ENCODE peak calls at places on chromosome 7, in five cellular contexts. P, H, C, J and K are unnamed samples.

GRCh38 chr7:27899601-27900000 is 159.6 kb downstream of the TAX1BP1 start:
- DNase-seq in P (no peak), H (no peak), C (peak), J (no peak), K (no peak)

GRCh38 chr7:74236284-74236683 is 17.9 kb downstream of the RFC2 start:
- DNase-seq in P (no peak), H (no peak), C (no peak), J (no peak), K (peak)

GRCh38 chr7:42869131-42870020 is 42.5 kb downstream of the C7orf25 start:
- DNase-seq in P (no peak), H (no peak), C (peak), J (no peak), K (peak)

GRCh38 chr7:56007891-56008290 is 43.4 kb downstream of the PSPH start:
- DNase-seq in P (no peak), H (no peak), C (no peak), J (no peak), K (no peak)

GRCh38 chr7:10655031-10655430 is 318.6 kb upstream of the PHF14 start:
- DNase-seq in P (no peak), H (no peak), C (no peak), J (no peak), K (no peak)

GRCh38 chr7:127741764-127742375 is 89.9 kb downstream of the SND1 start:
- DNase-seq in P (no peak), H (no peak), C (no peak), J (no peak), K (no peak)

GRCh38 chr7:72540106-72540611 is 128.0 kb upstream of the CALN1 start:
- DNase-seq in P (no peak), H (no peak), C (no peak), J (no peak), K (no peak)

GRCh38 chr7:96300487-96300886 is 21.4 kb downstream of the SLC25A13 start:
- DNase-seq in P (no peak), H (no peak), C (no peak), J (no peak), K (peak)

GRCh38 chr7:157020514-157021070 is 10.1 kb upstream of the MNX1 start:
- DNase-seq in P (no peak), H (peak), C (no peak), J (no peak), K (no peak)

GRCh38 chr7:36863901-36864701 is 139.8 kb upstream of the AOAH start:
- DNase-seq in P (no peak), H (no peak), C (peak), J (no peak), K (no peak)

GRCh38 chr7:28356619-28357018 is 55.7 kb upstream of the CREB5 start:
- DNase-seq in P (no peak), H (no peak), C (no peak), J (no peak), K (no peak)

GRCh38 chr7:157643525-157643970 is 306.7 kb downstream of the DNAJB6 start:
- DNase-seq in P (no peak), H (peak), C (no peak), J (no peak), K (no peak)

GRCh38 chr7:157540606-157541294 is 203.9 kb downstream of the DNAJB6 start:
- DNase-seq in P (no peak), H (peak), C (no peak), J (no peak), K (no peak)

GRCh38 chr7:90833443-90833842 is 237.3 kb downstream of the CDK14 start:
- DNase-seq in P (no peak), H (no peak), C (no peak), J (no peak), K (no peak)

GRCh38 chr7:131603932-131604331 is 47.5 kb upstream of the PODXL start:
- DNase-seq in P (no peak), H (no peak), C (no peak), J (no peak), K (no peak)

GRCh38 chr7:1466524-1467271 is 7.4 kb upstream of the MICALL2 start:
- DNase-seq in P (no peak), H (no peak), C (no peak), J (peak), K (peak)

GRCh38 chr7:43077732-43078391 is 34.6 kb upstream of the HECW1 start:
- DNase-seq in P (no peak), H (no peak), C (no peak), J (no peak), K (peak)

GRCh38 chr7:132232394-132232793 is 343.9 kb downstream of the PLXNA4 start:
- DNase-seq in P (no peak), H (no peak), C (no peak), J (no peak), K (no peak)

GRCh38 chr7:150954986-150955518 is 23.1 kb downstream of the KCNH2 start:
- DNase-seq in P (no peak), H (no peak), C (no peak), J (no peak), K (no peak)

GRCh38 chr7:78326870-78327269 is 528.3 kb downstream of the PHTF2 start:
- DNase-seq in P (peak), H (no peak), C (no peak), J (no peak), K (no peak)

GRCh38 chr7:36016648-36017047 is 136.4 kb upstream of the EEPD1 start:
- DNase-seq in P (no peak), H (no peak), C (no peak), J (no peak), K (no peak)

GRCh38 chr7:37201003-37201875 is 247.4 kb downstream of the ELMO1 start:
- DNase-seq in P (peak), H (peak), C (peak), J (peak), K (peak)

GRCh38 chr7:122100021-122100420 is 44.0 kb downstream of the AASS start:
- DNase-seq in P (no peak), H (no peak), C (peak), J (no peak), K (no peak)

GRCh38 chr7:44797329-44798258 is 1.1 kb downstream of the PPIA start:
- DNase-seq in P (peak), H (peak), C (peak), J (peak), K (peak)

GRCh38 chr7:44796034-44796503 is 412 bp upstream of the PPIA start:
- DNase-seq in P (no peak), H (no peak), C (peak), J (no peak), K (peak)

GRCh38 chr7:44796504-44797328 is at the start of gene PPIA:
- DNase-seq in P (peak), H (peak), C (peak), J (peak), K (peak)

GRCh38 chr7:44791278-44792219 is 4.9 kb upstream of the PPIA start:
- DNase-seq in P (no peak), H (no peak), C (peak), J (no peak), K (peak)

GRCh38 chr7:44793919-44794715 is 2.4 kb upstream of the PPIA start:
- DNase-seq in P (no peak), H (no peak), C (no peak), J (no peak), K (peak)
- TF ChIP-seq CTCF in P (no peak), H (no peak), C (no peak), J (no peak), K (no peak)

DNA sequence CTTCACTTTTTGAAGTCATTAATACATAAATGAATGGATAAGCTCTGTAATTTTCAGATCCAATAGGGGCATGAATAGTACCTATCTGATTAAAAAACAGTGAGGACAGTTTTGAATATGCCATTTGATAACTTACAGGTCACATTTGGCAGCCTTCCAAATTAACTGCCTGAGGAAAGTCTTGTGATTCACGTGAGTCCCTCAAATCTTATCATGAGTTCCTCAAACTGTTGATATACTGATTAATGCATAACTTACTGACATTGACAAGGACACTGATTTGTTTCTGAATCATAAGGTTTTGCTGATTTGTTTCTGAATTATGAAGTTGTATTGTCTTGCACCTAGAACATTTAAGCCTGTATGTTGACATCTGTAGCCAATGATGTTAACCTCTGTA is 55.1 kb downstream of the ANKMY2 start:
- DNase-seq in P (no peak), H (no peak), C (peak), J (no peak), K (no peak)
- H3K4me3 ChIP-seq in P (no peak), H (no peak), C (no peak), J (no peak), K (no peak)

DNA sequence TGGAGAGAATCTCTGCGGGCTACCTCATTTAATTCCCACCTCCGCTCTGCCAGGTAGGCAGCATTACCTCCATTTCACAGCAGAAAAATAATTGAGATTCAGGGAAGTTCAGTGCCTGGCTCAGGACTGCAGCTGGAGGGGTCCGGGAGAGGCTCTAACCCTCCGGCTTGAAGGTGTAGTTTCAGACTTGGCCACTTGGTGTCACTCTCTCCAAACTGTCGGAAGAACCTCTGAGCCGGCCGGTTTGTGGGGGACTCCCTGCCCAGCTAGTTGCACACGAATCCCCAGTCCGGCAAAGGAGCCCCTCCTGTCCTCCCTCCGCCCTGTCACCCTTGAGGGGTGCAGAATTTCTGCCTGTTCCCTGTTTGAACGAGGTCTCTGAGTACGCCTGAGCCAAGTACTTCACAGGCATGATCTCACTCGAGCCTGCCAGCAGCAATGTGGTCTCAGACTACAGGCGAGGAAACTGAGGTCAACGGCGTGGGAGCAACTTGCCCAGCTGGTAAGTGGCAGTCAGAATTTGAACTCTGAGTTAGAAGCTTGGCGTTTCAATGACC is 144.7 kb upstream of the ZNF716 start:
- DNase-seq in P (no peak), H (no peak), C (no peak), J (no peak), K (no peak)
- TF ChIP-seq CTCF in P (no peak), H (no peak), C (no peak), J (no peak), K (peak)

GRCh38 chr7:44145419-44145968 is 4.4 kb upstream of the MYL7 start:
- DNase-seq in P (no peak), H (peak), C (peak), J (peak), K (no peak)
- H3K4me3 ChIP-seq in P (peak), H (peak), C (peak), J (peak), K (peak)

GRCh38 chr7:116173051-116174028 is 37.0 kb upstream of the TES start:
- DNase-seq in P (no peak), H (no peak), C (peak), J (no peak), K (peak)
- TF ChIP-seq CTCF in P (peak), H (peak), C (peak), J (no peak), K (peak)

GRCh38 chr7:54183055-54183454 is 359.1 kb upstream of the VSTM2A start:
- DNase-seq in P (no peak), H (no peak), C (no peak), J (no peak), K (no peak)

GRCh38 chr7:54187886-54188518 is 354.2 kb upstream of the VSTM2A start:
- DNase-seq in P (no peak), H (no peak), C (no peak), J (no peak), K (no peak)

GRCh38 chr7:54189330-54189729 is 352.8 kb upstream of the VSTM2A start:
- DNase-seq in P (no peak), H (no peak), C (no peak), J (no peak), K (no peak)

DNA sequence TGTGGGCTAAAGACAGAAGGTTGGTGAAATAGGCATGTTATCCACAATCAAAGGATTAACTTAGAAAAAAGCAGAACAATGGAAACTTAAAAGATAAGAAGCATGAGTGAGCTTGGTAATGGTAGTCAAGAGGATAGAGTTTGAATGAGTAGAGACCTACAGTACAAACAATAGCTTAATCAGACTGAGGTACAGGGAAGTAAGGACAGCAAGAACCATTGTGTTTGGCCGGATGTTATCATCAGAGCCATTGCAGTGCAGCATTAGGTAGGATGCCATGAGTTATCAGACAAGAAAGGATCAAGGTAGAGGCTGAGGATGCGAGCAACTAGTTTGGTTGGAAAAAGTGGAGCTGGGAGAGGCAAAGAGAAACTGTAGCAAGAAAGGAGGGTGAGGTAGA is 353.3 kb upstream of the VSTM2A start:
- DNase-seq in P (no peak), H (no peak), C (no peak), J (no peak), K (no peak)
- H3K4me3 ChIP-seq in P (no peak), H (no peak), C (no peak), J (no peak), K (no peak)

GRCh38 chr7:139361523-139361922 is 1.8 kb downstream of the LUC7L2 start:
- DNase-seq in P (no peak), H (no peak), C (no peak), J (no peak), K (peak)

GRCh38 chr7:139360210-139360947 is 685 bp downstream of the LUC7L2 start:
- DNase-seq in P (peak), H (peak), C (peak), J (peak), K (peak)

GRCh38 chr7:139360948-139361307 is 1.2 kb downstream of the LUC7L2 start:
- DNase-seq in P (no peak), H (no peak), C (no peak), J (no peak), K (no peak)

GRCh38 chr7:139359366-139360209 is at the start of gene LUC7L2:
- DNase-seq in P (peak), H (peak), C (peak), J (peak), K (peak)

DNA sequence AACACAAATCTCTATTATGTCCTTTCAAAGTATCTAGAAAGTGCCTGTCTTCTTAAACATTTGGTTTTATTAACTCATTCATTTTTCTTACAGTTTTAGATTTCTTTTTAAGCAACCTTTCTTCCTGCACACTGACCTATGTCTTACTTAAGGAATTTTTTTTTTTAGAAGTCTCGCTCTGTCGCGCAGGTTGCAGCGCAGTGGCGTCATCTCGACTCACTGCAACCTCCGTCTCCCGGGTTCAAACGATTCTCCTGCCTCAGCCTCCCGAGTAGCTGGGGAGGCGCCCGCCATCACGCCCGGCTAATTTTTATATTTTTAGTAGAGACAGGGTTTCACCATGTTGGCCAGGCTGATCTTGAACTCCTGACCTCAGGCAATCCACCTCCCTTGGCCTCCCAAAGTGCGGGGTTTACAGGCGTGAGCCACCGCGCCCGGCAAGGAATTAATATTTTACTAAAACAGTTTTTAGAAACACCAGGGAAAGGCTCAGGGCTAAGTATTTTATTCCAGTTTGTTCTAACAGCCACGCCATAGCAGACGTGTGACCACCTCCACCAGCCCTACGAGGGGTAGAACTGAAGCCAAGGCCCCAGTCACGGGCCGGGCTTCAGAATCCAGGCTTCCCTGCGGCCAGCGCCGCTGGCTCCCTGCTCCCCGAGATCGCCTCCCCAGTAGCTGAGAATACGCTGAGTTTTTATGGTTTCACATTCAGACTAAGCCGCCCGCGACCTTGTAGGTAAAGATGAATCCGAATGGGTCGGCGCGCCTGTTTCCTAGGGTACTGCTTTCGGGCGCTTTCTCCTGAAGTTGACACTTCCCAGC is 941 bp upstream of the LUC7L2 start:
- DNase-seq in P (no peak), H (no peak), C (peak), J (no peak), K (peak)
- TF ChIP-seq CTCF in P (no peak), H (no peak), C (no peak), J (no peak), K (no peak)

GRCh38 chr7:32587431-32587948 is 92.2 kb downstream of the AVL9 start:
- DNase-seq in P (peak), H (no peak), C (peak), J (peak), K (peak)
- H3K4me3 ChIP-seq in P (no peak), H (no peak), C (no peak), J (no peak), K (no peak)

DNA sequence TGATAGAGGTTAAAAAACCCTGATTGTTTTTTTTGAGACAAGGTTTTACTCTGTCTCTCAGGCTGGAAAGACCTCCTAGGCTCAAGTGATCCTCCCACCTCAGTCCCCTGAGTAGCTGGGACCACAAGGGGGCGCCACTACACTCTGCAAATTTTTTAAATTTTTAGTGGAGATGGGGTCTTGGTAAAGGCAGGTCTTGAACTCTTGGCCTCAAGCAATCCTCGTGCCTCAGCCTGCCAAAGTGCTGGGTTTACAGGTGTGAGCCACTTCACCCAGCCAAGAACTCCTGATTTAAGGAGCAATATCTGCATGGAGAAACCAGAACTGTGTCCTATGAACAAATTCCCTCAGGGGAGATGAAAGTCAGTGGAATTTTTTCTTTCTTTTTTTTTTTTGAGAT is 7.3 kb upstream of the KLHDC10 start:
- DNase-seq in P (no peak), H (no peak), C (peak), J (peak), K (peak)
- TF ChIP-seq CTCF in P (peak), H (peak), C (peak), J (no peak), K (peak)

GRCh38 chr7:100966542-100967291 is 2.6 kb upstream of the MUC12 start:
- DNase-seq in P (no peak), H (peak), C (no peak), J (no peak), K (no peak)
- H3K4me3 ChIP-seq in P (no peak), H (peak), C (no peak), J (peak), K (no peak)